ENCODE peak calls at places on chromosomes 1 and 21, in seven cellular contexts. M is heart right ventricle, E is NCI-H1048, U is AG04450, K is NCI-H748 treated with DMSO at 0.1 percent for 48 hours, Z is nephron progenitor cell, D is HFFc6. V is an unnamed sample.

GRCh38 chr1:71634159-71634558 is 553.3 kb upstream of the ZRANB2 start:
- DNase-seq in M (no peak), E (no peak), U (no peak), Z (no peak), K (peak), D (no peak), V (no peak)

GRCh38 chr1:27138368-27138767 is 16.6 kb downstream of the SLC9A1 start:
- DNase-seq in Z (no peak), D (no peak), K (no peak), E (no peak), M (no peak), U (no peak), V (no peak)

GRCh38 chr1:150974580-150975478 is at the start of gene CERS2:
- DNase-seq in U (no peak), M (peak), Z (peak), K (peak), E (peak), D (peak), V (peak)

GRCh38 chr1:219041141-219041540 is 132.5 kb upstream of the LYPLAL1 start:
- DNase-seq in E (no peak), Z (no peak), M (no peak), D (peak), U (peak), K (no peak), V (no peak)

GRCh38 chr1:67759692-67760029 is 73.6 kb downstream of the GNG12 start:
- DNase-seq in Z (no peak), U (no peak), M (no peak), D (no peak), E (no peak), K (no peak), V (no peak)

GRCh38 chr21:42731264-42732032 is 78.0 kb downstream of the PDE9A start:
- DNase-seq in Z (no peak), E (no peak), K (no peak), D (no peak), M (no peak), U (no peak), V (no peak)

GRCh38 chr21:45074818-45075605 is 632 bp downstream of the ADARB1 start:
- DNase-seq in M (peak), E (no peak), K (peak), D (no peak), Z (peak), U (no peak), V (peak)

GRCh38 chr1:206686486-206687249 is 2.0 kb downstream of the MAPKAPK2 start:
- DNase-seq in D (no peak), U (no peak), K (no peak), Z (no peak), E (no peak), M (no peak), V (no peak)

GRCh38 chr21:17784604-17785402 is 34.4 kb downstream of the C21orf91 start:
- DNase-seq in M (no peak), U (no peak), Z (no peak), D (no peak), K (no peak), E (no peak), V (no peak)

GRCh38 chr1:51235611-51236547 is at the start of gene RNF11:
- DNase-seq in U (peak), D (peak), Z (peak), E (peak), K (peak), M (peak), V (peak)

GRCh38 chr21:39660596-39660995 is 47.9 kb downstream of the B3GALT5 start:
- DNase-seq in K (no peak), Z (no peak), M (peak), E (no peak), U (peak), D (peak), V (peak)

GRCh38 chr1:91730781-91731732 is 154.9 kb downstream of the TGFBR3 start:
- DNase-seq in E (no peak), D (no peak), M (peak), K (no peak), U (no peak), Z (no peak), V (peak)

GRCh38 chr1:218463194-218464156 is 118.3 kb downstream of the TGFB2 start:
- DNase-seq in K (no peak), U (no peak), Z (no peak), D (peak), M (peak), E (no peak), V (peak)

GRCh38 chr1:162265983-162266382 is 110.7 kb downstream of the SPATA46 start:
- DNase-seq in Z (no peak), U (no peak), M (no peak), E (no peak), D (no peak), K (no peak), V (no peak)

GRCh38 chr1:198669023-198669698 is 30.3 kb downstream of the PTPRC start:
- DNase-seq in Z (no peak), D (peak), E (no peak), M (no peak), K (no peak), U (peak), V (no peak)

GRCh38 chr1:171595324-171595723 is 26.7 kb upstream of the MYOCOS start:
- DNase-seq in Z (no peak), M (no peak), E (no peak), U (no peak), K (no peak), D (peak), V (no peak)

GRCh38 chr1:92909321-92909720 is 51.9 kb downstream of the DIPK1A start:
- DNase-seq in D (peak), E (no peak), U (peak), M (no peak), Z (no peak), K (no peak), V (no peak)

GRCh38 chr21:25790122-25790951 is 55.6 kb downstream of the GABPA start:
- DNase-seq in M (no peak), E (no peak), K (peak), Z (no peak), D (peak), U (no peak), V (peak)

GRCh38 chr21:32978346-32979270 is 47.1 kb upstream of the OLIG2 start:
- DNase-seq in M (no peak), K (no peak), Z (no peak), U (no peak), E (no peak), D (no peak), V (peak)

GRCh38 chr21:35349378-35350080 is 300.4 kb upstream of the RUNX1 start:
- DNase-seq in D (peak), E (no peak), K (no peak), M (no peak), Z (no peak), U (no peak), V (no peak)

GRCh38 chr1:15734296-15734695 is 1.8 kb upstream of the SLC25A34 start:
- DNase-seq in K (no peak), U (no peak), Z (no peak), D (no peak), M (no peak), E (no peak), V (no peak)

GRCh38 chr1:3552751-3553150 is 58.6 kb downstream of the MEGF6 start:
- DNase-seq in E (no peak), Z (no peak), U (no peak), K (no peak), M (no peak), D (no peak), V (no peak)

GRCh38 chr1:6872573-6873261 is 87.5 kb downstream of the CAMTA1 start:
- DNase-seq in M (no peak), U (no peak), K (no peak), D (no peak), Z (no peak), E (no peak), V (no peak)

GRCh38 chr1:3529099-3529729 is 74.7 kb downstream of the ARHGEF16 start:
- DNase-seq in Z (no peak), M (peak), E (no peak), K (no peak), D (no peak), U (no peak), V (no peak)

GRCh38 chr1:165444897-165445370 is at the start of gene RXRG:
- DNase-seq in M (peak), Z (peak), E (no peak), D (no peak), K (peak), U (no peak), V (peak)

GRCh38 chr1:83639785-83640184 is 359.1 kb downstream of the TTLL7 start:
- DNase-seq in D (no peak), Z (no peak), U (no peak), K (no peak), E (no peak), M (no peak), V (no peak)

GRCh38 chr1:161367684-161368398 is at the start of gene CFAP126:
- DNase-seq in U (no peak), E (no peak), Z (peak), K (peak), D (peak), M (peak), V (peak)

GRCh38 chr1:37795340-37796110 is 1.9 kb downstream of the MANEAL start:
- DNase-seq in U (no peak), E (no peak), M (peak), Z (peak), D (no peak), K (no peak), V (peak)

GRCh38 chr1:85975770-85976386 is 180.7 kb downstream of the COL24A1 start:
- DNase-seq in M (no peak), K (peak), E (no peak), Z (no peak), U (no peak), D (no peak), V (peak)

GRCh38 chr1:12128120-12128519 is 38.7 kb upstream of the TNFRSF1B start:
- DNase-seq in U (no peak), Z (no peak), K (no peak), E (no peak), D (no peak), M (no peak), V (no peak)

GRCh38 chr1:18009061-18009728 is 98.4 kb upstream of the IGSF21 start:
- DNase-seq in M (no peak), D (no peak), K (no peak), Z (no peak), E (no peak), U (no peak), V (no peak)

GRCh38 chr1:61052393-61053280 is 29.7 kb upstream of the NFIA start:
- DNase-seq in M (no peak), K (no peak), Z (peak), U (no peak), D (no peak), E (no peak), V (peak)

GRCh38 chr1:211775208-211775607 is 55.4 kb downstream of the LPGAT1 start:
- DNase-seq in D (no peak), U (no peak), K (no peak), Z (no peak), M (no peak), E (no peak), V (no peak)

GRCh38 chr1:229378586-229379442 is 36.0 kb upstream of the CCSAP start:
- DNase-seq in D (no peak), E (no peak), M (no peak), U (no peak), Z (no peak), K (no peak), V (peak)

GRCh38 chr1:64059556-64059955 is 143.9 kb upstream of the UBE2U start:
- DNase-seq in M (no peak), K (no peak), D (no peak), Z (no peak), E (no peak), U (no peak), V (no peak)

GRCh38 chr1:13808729-13809131 is 108.7 kb downstream of the PRDM2 start:
- DNase-seq in Z (no peak), M (peak), E (no peak), D (peak), K (no peak), U (peak), V (peak)

GRCh38 chr21:15164678-15165303 is 100.0 kb upstream of the NRIP1 start:
- DNase-seq in K (no peak), D (no peak), M (no peak), E (no peak), U (no peak), Z (no peak), V (no peak)

GRCh38 chr1:90402893-90403849 is 313.9 kb downstream of the BARHL2 start:
- DNase-seq in U (peak), Z (peak), M (no peak), E (peak), D (peak), K (no peak), V (peak)

GRCh38 chr1:18060331-18060730 is 47.3 kb upstream of the IGSF21 start:
- DNase-seq in E (no peak), Z (no peak), U (no peak), K (no peak), D (no peak), M (no peak), V (no peak)